ENCODE peak calls at places on chromosome 1, in nine cellular contexts. O is stimulated activated CD4-positive, alpha-beta T cell treated with anti-CD3 and anti-CD28 coated beads, TNF-alpha, amount 100 ng/mL, for 48 hours; K is tibial nerve; H is CD4-positive, alpha-beta T cell; E is GM03348; Z is NCI-H1417; U is NCI-H1105 treated with DMSO at 0.1 percent for 48 hours; W is activated naive CD4-positive, alpha-beta T cell; Q is heart right ventricle. L is an unnamed sample.

GRCh38 chr1:170623171-170623570 is 40.8 kb upstream of the PRRX1 start:
- DNase-seq in O (no peak), K (no peak), H (no peak), E (peak; percentile 62), Z (no peak), U (no peak), W (no peak), Q (no peak), L (peak; percentile 61)

GRCh38 chr1:78678324-78678723 is 28.7 kb downstream of the IFI44 start:
- DNase-seq in O (no peak), K (no peak), H (no peak), E (no peak), Z (no peak), U (no peak), W (no peak), Q (no peak), L (no peak)

GRCh38 chr1:236514703-236515442 is 8.9 kb upstream of the LGALS8 start:
- DNase-seq in O (no peak), K (no peak), H (no peak), E (no peak), Z (peak; percentile 76), U (peak; percentile 15), W (no peak), Q (no peak), L (no peak)

GRCh38 chr1:25117233-25117823 is 115.0 kb downstream of the SYF2 start:
- DNase-seq in O (peak; percentile 23), K (no peak), H (no peak), E (no peak), Z (no peak), U (peak; percentile 8), W (no peak), Q (no peak), L (no peak)

GRCh38 chr1:151164732-151165280 is 896 bp downstream of the LYSMD1 start:
- DNase-seq in O (no peak), K (no peak), H (no peak), E (no peak), Z (no peak), U (no peak), W (no peak), Q (no peak), L (no peak)

GRCh38 chr1:88571510-88571909 is 112.6 kb upstream of the PKN2 start:
- DNase-seq in O (no peak), K (no peak), H (no peak), E (no peak), Z (no peak), U (no peak), W (no peak), Q (no peak), L (no peak)

GRCh38 chr1:33164120-33164519 is 17.7 kb downstream of the TRIM62 start:
- DNase-seq in O (no peak), K (no peak), H (no peak), E (no peak), Z (no peak), U (no peak), W (no peak), Q (no peak), L (no peak)

GRCh38 chr1:105087496-105087895 is 1337.8 kb downstream of the AMY1C start:
- DNase-seq in O (no peak), K (no peak), H (no peak), E (no peak), Z (no peak), U (no peak), W (no peak), Q (no peak), L (peak; percentile 7)

GRCh38 chr1:32431736-32432400 is 33.0 kb upstream of the ZBTB8B start:
- DNase-seq in O (no peak), K (no peak), H (no peak), E (no peak), Z (no peak), U (no peak), W (no peak), Q (no peak), L (no peak)

GRCh38 chr1:1892079-1892762 is 1.3 kb upstream of the GNB1 start:
- DNase-seq in O (no peak), K (no peak), H (no peak), E (no peak), Z (no peak), U (no peak), W (no peak), Q (no peak), L (no peak)